ENCODE peak calls at places on chromosome 4, in six cellular contexts. One of them, this sample, is unnamed.

GRCh38 chr4:173403051-173403450 is 4.1 kb upstream of the SCRG1 start:
- ATAC-seq in T-helper 17 cell: no peak
- ATAC-seq in mucosa of descending colon: no peak
- ATAC-seq in stimulated activated naive CD8-positive, alpha-beta T cell treated with anti-CD3 and anti-CD28 coated beads, Interleukin-15, amount 100 ng/mL, for 72 hours: no peak
- ATAC-seq in effector memory CD8-positive, alpha-beta T cell: no peak
- ATAC-seq in body of pancreas: no peak
- ATAC-seq in this sample: no peak

GRCh38 chr4:121150003-121150402 is 14.1 kb downstream of the TNIP3 start:
- ATAC-seq in T-helper 17 cell: no peak
- ATAC-seq in mucosa of descending colon: no peak
- ATAC-seq in stimulated activated naive CD8-positive, alpha-beta T cell treated with anti-CD3 and anti-CD28 coated beads, Interleukin-15, amount 100 ng/mL, for 72 hours: no peak
- ATAC-seq in effector memory CD8-positive, alpha-beta T cell: no peak
- ATAC-seq in body of pancreas: no peak
- ATAC-seq in this sample: no peak

GRCh38 chr4:173488074-173488473 is 42.0 kb downstream of the HAND2 start:
- ATAC-seq in T-helper 17 cell: no peak
- ATAC-seq in mucosa of descending colon: no peak
- ATAC-seq in stimulated activated naive CD8-positive, alpha-beta T cell treated with anti-CD3 and anti-CD28 coated beads, Interleukin-15, amount 100 ng/mL, for 72 hours: no peak
- ATAC-seq in effector memory CD8-positive, alpha-beta T cell: no peak
- ATAC-seq in body of pancreas: no peak
- ATAC-seq in this sample: no peak

GRCh38 chr4:108342325-108342986 is 173.7 kb upstream of the LEF1 start:
- ATAC-seq in T-helper 17 cell: peak; percentile 94
- ATAC-seq in mucosa of descending colon: peak; percentile 26
- ATAC-seq in stimulated activated naive CD8-positive, alpha-beta T cell treated with anti-CD3 and anti-CD28 coated beads, Interleukin-15, amount 100 ng/mL, for 72 hours: peak; percentile 96
- ATAC-seq in effector memory CD8-positive, alpha-beta T cell: peak; percentile 88
- ATAC-seq in body of pancreas: no peak
- ATAC-seq in this sample: no peak

GRCh38 chr4:110503588-110504435 is 27.9 kb downstream of the ENPEP start:
- ATAC-seq in T-helper 17 cell: no peak
- ATAC-seq in mucosa of descending colon: no peak
- ATAC-seq in stimulated activated naive CD8-positive, alpha-beta T cell treated with anti-CD3 and anti-CD28 coated beads, Interleukin-15, amount 100 ng/mL, for 72 hours: no peak
- ATAC-seq in effector memory CD8-positive, alpha-beta T cell: no peak
- ATAC-seq in body of pancreas: no peak
- ATAC-seq in this sample: no peak

GRCh38 chr4:119581480-119581879 is 47.1 kb downstream of the PDE5A start:
- ATAC-seq in T-helper 17 cell: no peak
- ATAC-seq in mucosa of descending colon: peak; percentile 34
- ATAC-seq in stimulated activated naive CD8-positive, alpha-beta T cell treated with anti-CD3 and anti-CD28 coated beads, Interleukin-15, amount 100 ng/mL, for 72 hours: no peak
- ATAC-seq in effector memory CD8-positive, alpha-beta T cell: no peak
- ATAC-seq in body of pancreas: no peak
- ATAC-seq in this sample: no peak

GRCh38 chr4:184284336-184284690 is 66.6 kb upstream of the ENPP6 start:
- ATAC-seq in T-helper 17 cell: no peak
- ATAC-seq in mucosa of descending colon: no peak
- ATAC-seq in stimulated activated naive CD8-positive, alpha-beta T cell treated with anti-CD3 and anti-CD28 coated beads, Interleukin-15, amount 100 ng/mL, for 72 hours: no peak
- ATAC-seq in effector memory CD8-positive, alpha-beta T cell: no peak
- ATAC-seq in body of pancreas: no peak
- ATAC-seq in this sample: no peak

GRCh38 chr4:172895699-172896098 is 272.9 kb upstream of the GALNT7 start:
- ATAC-seq in T-helper 17 cell: no peak
- ATAC-seq in mucosa of descending colon: no peak
- ATAC-seq in stimulated activated naive CD8-positive, alpha-beta T cell treated with anti-CD3 and anti-CD28 coated beads, Interleukin-15, amount 100 ng/mL, for 72 hours: no peak
- ATAC-seq in effector memory CD8-positive, alpha-beta T cell: no peak
- ATAC-seq in body of pancreas: no peak
- ATAC-seq in this sample: no peak

GRCh38 chr4:5034206-5034605 is 14.9 kb upstream of the CYTL1 start:
- ATAC-seq in T-helper 17 cell: no peak
- ATAC-seq in mucosa of descending colon: no peak
- ATAC-seq in stimulated activated naive CD8-positive, alpha-beta T cell treated with anti-CD3 and anti-CD28 coated beads, Interleukin-15, amount 100 ng/mL, for 72 hours: no peak
- ATAC-seq in effector memory CD8-positive, alpha-beta T cell: no peak
- ATAC-seq in body of pancreas: no peak
- ATAC-seq in this sample: no peak

GRCh38 chr4:89196056-89196674 is 84.8 kb downstream of the TIGD2 start:
- ATAC-seq in T-helper 17 cell: no peak
- ATAC-seq in mucosa of descending colon: no peak
- ATAC-seq in stimulated activated naive CD8-positive, alpha-beta T cell treated with anti-CD3 and anti-CD28 coated beads, Interleukin-15, amount 100 ng/mL, for 72 hours: peak; percentile 60
- ATAC-seq in effector memory CD8-positive, alpha-beta T cell: no peak
- ATAC-seq in body of pancreas: peak; percentile 70
- ATAC-seq in this sample: no peak

GRCh38 chr4:168743576-168743975 is 246.7 kb downstream of the PALLD start:
- ATAC-seq in T-helper 17 cell: no peak
- ATAC-seq in mucosa of descending colon: peak; percentile 19
- ATAC-seq in stimulated activated naive CD8-positive, alpha-beta T cell treated with anti-CD3 and anti-CD28 coated beads, Interleukin-15, amount 100 ng/mL, for 72 hours: no peak
- ATAC-seq in effector memory CD8-positive, alpha-beta T cell: no peak
- ATAC-seq in body of pancreas: no peak
- ATAC-seq in this sample: no peak

GRCh38 chr4:53863163-53863562 is 201.2 kb downstream of the CHIC2 start:
- ATAC-seq in T-helper 17 cell: no peak
- ATAC-seq in mucosa of descending colon: no peak
- ATAC-seq in stimulated activated naive CD8-positive, alpha-beta T cell treated with anti-CD3 and anti-CD28 coated beads, Interleukin-15, amount 100 ng/mL, for 72 hours: no peak
- ATAC-seq in effector memory CD8-positive, alpha-beta T cell: no peak
- ATAC-seq in body of pancreas: no peak
- ATAC-seq in this sample: no peak

GRCh38 chr4:31844350-31844749 is 1124.2 kb downstream of the PCDH7 start:
- ATAC-seq in T-helper 17 cell: no peak
- ATAC-seq in mucosa of descending colon: no peak
- ATAC-seq in stimulated activated naive CD8-positive, alpha-beta T cell treated with anti-CD3 and anti-CD28 coated beads, Interleukin-15, amount 100 ng/mL, for 72 hours: no peak
- ATAC-seq in effector memory CD8-positive, alpha-beta T cell: no peak
- ATAC-seq in body of pancreas: no peak
- ATAC-seq in this sample: no peak

GRCh38 chr4:183503497-183504063 is 1.3 kb upstream of the ING2 start:
- ATAC-seq in T-helper 17 cell: peak; percentile 0
- ATAC-seq in mucosa of descending colon: no peak
- ATAC-seq in stimulated activated naive CD8-positive, alpha-beta T cell treated with anti-CD3 and anti-CD28 coated beads, Interleukin-15, amount 100 ng/mL, for 72 hours: peak; percentile 3
- ATAC-seq in effector memory CD8-positive, alpha-beta T cell: peak; percentile 10
- ATAC-seq in body of pancreas: peak; percentile 0
- ATAC-seq in this sample: no peak

GRCh38 chr4:101136373-101137370 is 210.7 kb downstream of the PPP3CA start:
- ATAC-seq in T-helper 17 cell: no peak
- ATAC-seq in mucosa of descending colon: peak; percentile 83
- ATAC-seq in stimulated activated naive CD8-positive, alpha-beta T cell treated with anti-CD3 and anti-CD28 coated beads, Interleukin-15, amount 100 ng/mL, for 72 hours: no peak
- ATAC-seq in effector memory CD8-positive, alpha-beta T cell: no peak
- ATAC-seq in body of pancreas: no peak
- ATAC-seq in this sample: no peak

GRCh38 chr4:141121101-141121500 is 12.2 kb downstream of the RNF150 start:
- ATAC-seq in T-helper 17 cell: no peak
- ATAC-seq in mucosa of descending colon: no peak
- ATAC-seq in stimulated activated naive CD8-positive, alpha-beta T cell treated with anti-CD3 and anti-CD28 coated beads, Interleukin-15, amount 100 ng/mL, for 72 hours: no peak
- ATAC-seq in effector memory CD8-positive, alpha-beta T cell: no peak
- ATAC-seq in body of pancreas: no peak
- ATAC-seq in this sample: no peak

GRCh38 chr4:40264995-40265909 is 68.4 kb downstream of the RHOH start:
- ATAC-seq in T-helper 17 cell: peak; percentile 76
- ATAC-seq in mucosa of descending colon: peak; percentile 61
- ATAC-seq in stimulated activated naive CD8-positive, alpha-beta T cell treated with anti-CD3 and anti-CD28 coated beads, Interleukin-15, amount 100 ng/mL, for 72 hours: peak; percentile 75
- ATAC-seq in effector memory CD8-positive, alpha-beta T cell: peak; percentile 96
- ATAC-seq in body of pancreas: no peak
- ATAC-seq in this sample: no peak

GRCh38 chr4:17476811-17477210 is 35.1 kb downstream of the QDPR start:
- ATAC-seq in T-helper 17 cell: no peak
- ATAC-seq in mucosa of descending colon: no peak
- ATAC-seq in stimulated activated naive CD8-positive, alpha-beta T cell treated with anti-CD3 and anti-CD28 coated beads, Interleukin-15, amount 100 ng/mL, for 72 hours: no peak
- ATAC-seq in effector memory CD8-positive, alpha-beta T cell: no peak
- ATAC-seq in body of pancreas: no peak
- ATAC-seq in this sample: no peak

GRCh38 chr4:142741995-142742394 is 104.1 kb downstream of the INPP4B start:
- ATAC-seq in T-helper 17 cell: no peak
- ATAC-seq in mucosa of descending colon: no peak
- ATAC-seq in stimulated activated naive CD8-positive, alpha-beta T cell treated with anti-CD3 and anti-CD28 coated beads, Interleukin-15, amount 100 ng/mL, for 72 hours: no peak
- ATAC-seq in effector memory CD8-positive, alpha-beta T cell: no peak
- ATAC-seq in body of pancreas: no peak
- ATAC-seq in this sample: no peak

GRCh38 chr4:182432819-182433218 is 189.6 kb downstream of the TENM3 start:
- ATAC-seq in T-helper 17 cell: no peak
- ATAC-seq in mucosa of descending colon: no peak
- ATAC-seq in stimulated activated naive CD8-positive, alpha-beta T cell treated with anti-CD3 and anti-CD28 coated beads, Interleukin-15, amount 100 ng/mL, for 72 hours: no peak
- ATAC-seq in effector memory CD8-positive, alpha-beta T cell: no peak
- ATAC-seq in body of pancreas: no peak
- ATAC-seq in this sample: no peak

GRCh38 chr4:56803473-56803872 is 18.0 kb downstream of the SPINK2 start:
- ATAC-seq in T-helper 17 cell: no peak
- ATAC-seq in mucosa of descending colon: peak; percentile 21
- ATAC-seq in stimulated activated naive CD8-positive, alpha-beta T cell treated with anti-CD3 and anti-CD28 coated beads, Interleukin-15, amount 100 ng/mL, for 72 hours: peak; percentile 18
- ATAC-seq in effector memory CD8-positive, alpha-beta T cell: no peak
- ATAC-seq in body of pancreas: no peak
- ATAC-seq in this sample: peak; percentile 8

GRCh38 chr4:78247541-78248285 is 190.6 kb downstream of the FRAS1 start:
- ATAC-seq in T-helper 17 cell: no peak
- ATAC-seq in mucosa of descending colon: no peak
- ATAC-seq in stimulated activated naive CD8-positive, alpha-beta T cell treated with anti-CD3 and anti-CD28 coated beads, Interleukin-15, amount 100 ng/mL, for 72 hours: no peak
- ATAC-seq in effector memory CD8-positive, alpha-beta T cell: no peak
- ATAC-seq in body of pancreas: no peak
- ATAC-seq in this sample: no peak

GRCh38 chr4:11722218-11722617 is 293.5 kb upstream of the HS3ST1 start:
- ATAC-seq in T-helper 17 cell: no peak
- ATAC-seq in mucosa of descending colon: peak; percentile 93
- ATAC-seq in stimulated activated naive CD8-positive, alpha-beta T cell treated with anti-CD3 and anti-CD28 coated beads, Interleukin-15, amount 100 ng/mL, for 72 hours: no peak
- ATAC-seq in effector memory CD8-positive, alpha-beta T cell: no peak
- ATAC-seq in body of pancreas: no peak
- ATAC-seq in this sample: peak; percentile 18

GRCh38 chr4:92455329-92455839 is 151.6 kb downstream of the GRID2 start:
- ATAC-seq in T-helper 17 cell: no peak
- ATAC-seq in mucosa of descending colon: no peak
- ATAC-seq in stimulated activated naive CD8-positive, alpha-beta T cell treated with anti-CD3 and anti-CD28 coated beads, Interleukin-15, amount 100 ng/mL, for 72 hours: no peak
- ATAC-seq in effector memory CD8-positive, alpha-beta T cell: no peak
- ATAC-seq in body of pancreas: no peak
- ATAC-seq in this sample: no peak

GRCh38 chr4:1260418-1261106 is 11.6 kb upstream of the CTBP1 start:
- ATAC-seq in T-helper 17 cell: no peak
- ATAC-seq in mucosa of descending colon: no peak
- ATAC-seq in stimulated activated naive CD8-positive, alpha-beta T cell treated with anti-CD3 and anti-CD28 coated beads, Interleukin-15, amount 100 ng/mL, for 72 hours: no peak
- ATAC-seq in effector memory CD8-positive, alpha-beta T cell: no peak
- ATAC-seq in body of pancreas: no peak
- ATAC-seq in this sample: peak; percentile 10

GRCh38 chr4:153573221-153573620 is 107.1 kb downstream of the TMEM131L start:
- ATAC-seq in T-helper 17 cell: no peak
- ATAC-seq in mucosa of descending colon: no peak
- ATAC-seq in stimulated activated naive CD8-positive, alpha-beta T cell treated with anti-CD3 and anti-CD28 coated beads, Interleukin-15, amount 100 ng/mL, for 72 hours: no peak
- ATAC-seq in effector memory CD8-positive, alpha-beta T cell: no peak
- ATAC-seq in body of pancreas: peak; percentile 43
- ATAC-seq in this sample: no peak

GRCh38 chr4:158079661-158080060 is 93.2 kb downstream of the GASK1B start:
- ATAC-seq in T-helper 17 cell: no peak
- ATAC-seq in mucosa of descending colon: no peak
- ATAC-seq in stimulated activated naive CD8-positive, alpha-beta T cell treated with anti-CD3 and anti-CD28 coated beads, Interleukin-15, amount 100 ng/mL, for 72 hours: no peak
- ATAC-seq in effector memory CD8-positive, alpha-beta T cell: no peak
- ATAC-seq in body of pancreas: no peak
- ATAC-seq in this sample: no peak

GRCh38 chr4:146381263-146381872 is 140.4 kb downstream of the SLC10A7 start:
- ATAC-seq in T-helper 17 cell: no peak
- ATAC-seq in mucosa of descending colon: no peak
- ATAC-seq in stimulated activated naive CD8-positive, alpha-beta T cell treated with anti-CD3 and anti-CD28 coated beads, Interleukin-15, amount 100 ng/mL, for 72 hours: no peak
- ATAC-seq in effector memory CD8-positive, alpha-beta T cell: no peak
- ATAC-seq in body of pancreas: no peak
- ATAC-seq in this sample: no peak

GRCh38 chr4:176492648-176493302 is 173.0 kb downstream of the SPCS3 start:
- ATAC-seq in T-helper 17 cell: no peak
- ATAC-seq in mucosa of descending colon: no peak
- ATAC-seq in stimulated activated naive CD8-positive, alpha-beta T cell treated with anti-CD3 and anti-CD28 coated beads, Interleukin-15, amount 100 ng/mL, for 72 hours: peak; percentile 46
- ATAC-seq in effector memory CD8-positive, alpha-beta T cell: no peak
- ATAC-seq in body of pancreas: no peak
- ATAC-seq in this sample: no peak

GRCh38 chr4:48640225-48640624 is 139.9 kb downstream of the FRYL start:
- ATAC-seq in T-helper 17 cell: no peak
- ATAC-seq in mucosa of descending colon: peak; percentile 49
- ATAC-seq in stimulated activated naive CD8-positive, alpha-beta T cell treated with anti-CD3 and anti-CD28 coated beads, Interleukin-15, amount 100 ng/mL, for 72 hours: no peak
- ATAC-seq in effector memory CD8-positive, alpha-beta T cell: no peak
- ATAC-seq in body of pancreas: no peak
- ATAC-seq in this sample: no peak

GRCh38 chr4:82790060-82790660 is 8.4 kb downstream of the SCD5 start:
- ATAC-seq in T-helper 17 cell: no peak
- ATAC-seq in mucosa of descending colon: no peak
- ATAC-seq in stimulated activated naive CD8-positive, alpha-beta T cell treated with anti-CD3 and anti-CD28 coated beads, Interleukin-15, amount 100 ng/mL, for 72 hours: no peak
- ATAC-seq in effector memory CD8-positive, alpha-beta T cell: no peak
- ATAC-seq in body of pancreas: no peak
- ATAC-seq in this sample: no peak

GRCh38 chr4:5435201-5435600 is 273.2 kb downstream of the EVC2 start:
- ATAC-seq in T-helper 17 cell: no peak
- ATAC-seq in mucosa of descending colon: no peak
- ATAC-seq in stimulated activated naive CD8-positive, alpha-beta T cell treated with anti-CD3 and anti-CD28 coated beads, Interleukin-15, amount 100 ng/mL, for 72 hours: no peak
- ATAC-seq in effector memory CD8-positive, alpha-beta T cell: no peak
- ATAC-seq in body of pancreas: no peak
- ATAC-seq in this sample: no peak

This sample was measured in esophagus mucosa.